ENCODE peak calls at places on chromosomes 13 and 19, in seven cellular contexts. O is heart right ventricle; B is left ventricle myocardium inferior; D is fibroblast of lung; Z is aorta; A is prostate gland; J is CD4-positive, CD25-positive, alpha-beta regulatory T cell. S is an unnamed sample.

GRCh38 chr13:29621401-29621800 is 25.9 kb upstream of the SLC7A1 start:
- DNase-seq in A (no peak), O (no peak), B (no peak), J (no peak), Z (no peak), D (no peak), S (no peak)

GRCh38 chr13:21668665-21669599 is 1.9 kb upstream of the FGF9 start:
- DNase-seq in Z (no peak), D (peak; percentile 50), B (no peak), A (no peak), J (peak; percentile 56), O (no peak), S (peak; percentile 63)

GRCh38 chr19:29528350-29528945 is 2.7 kb downstream of the VSTM2B start:
- DNase-seq in Z (peak; percentile 81), D (peak; percentile 65), O (peak; percentile 49), B (peak; percentile 51), A (no peak), J (peak; percentile 72), S (peak; percentile 66)

GRCh38 chr13:95553614-95554385 is 1.3 kb downstream of the CLDN10 start:
- DNase-seq in B (no peak), J (no peak), A (no peak), O (peak; percentile 13), D (peak; percentile 24), Z (no peak), S (no peak)

GRCh38 chr19:35404879-35405622 is 34.2 kb downstream of the GPR42 start:
- DNase-seq in J (no peak), A (no peak), O (no peak), B (no peak), Z (no peak), D (peak; percentile 88), S (no peak)

GRCh38 chr19:32104465-32105235 is 240.8 kb upstream of the ZNF507 start:
- DNase-seq in Z (no peak), O (no peak), D (peak; percentile 32), J (no peak), B (no peak), A (peak; percentile 50), S (no peak)

GRCh38 chr19:53870485-53870844 is 2.8 kb downstream of the MYADM start:
- DNase-seq in J (no peak), O (no peak), B (no peak), Z (peak; percentile 78), D (no peak), A (no peak), S (no peak)

GRCh38 chr19:48713041-48713863 is 6.3 kb downstream of the MAMSTR start:
- DNase-seq in D (no peak), J (peak; percentile 23), B (no peak), Z (no peak), O (no peak), A (no peak), S (no peak)

GRCh38 chr13:99686157-99686572 is 184.9 kb downstream of the TM9SF2 start:
- DNase-seq in A (no peak), B (peak; percentile 53), O (peak; percentile 30), D (no peak), J (no peak), Z (no peak), S (no peak)

GRCh38 chr19:1747285-1748114 is 5.8 kb upstream of the ONECUT3 start:
- DNase-seq in A (no peak), B (no peak), J (peak; percentile 45), D (peak; percentile 55), O (no peak), Z (no peak), S (no peak)

GRCh38 chr13:55361141-55361540 is 1779.6 kb upstream of the PRR20A start:
- DNase-seq in A (no peak), D (peak; percentile 34), J (no peak), O (no peak), Z (no peak), B (no peak), S (no peak)

GRCh38 chr19:29779921-29780320 is 31.9 kb upstream of the CCNE1 start:
- DNase-seq in A (no peak), Z (no peak), D (no peak), J (no peak), B (no peak), O (no peak), S (no peak)

GRCh38 chr19:44570984-44571684 is 41.7 kb upstream of the CEACAM20 start:
- DNase-seq in B (no peak), A (peak; percentile 48), O (no peak), Z (no peak), D (peak; percentile 89), J (peak; percentile 45), S (no peak)

GRCh38 chr13:98910501-98910951 is 67.3 kb downstream of the DOCK9 start:
- DNase-seq in B (no peak), A (no peak), Z (no peak), J (peak; percentile 82), D (peak; percentile 28), O (no peak), S (no peak)

GRCh38 chr13:75801388-75801787 is 165.3 kb downstream of the LMO7 start:
- DNase-seq in B (no peak), A (no peak), Z (no peak), O (no peak), J (no peak), D (no peak), S (no peak)

GRCh38 chr13:109743706-109744453 is 42.5 kb downstream of the IRS2 start:
- DNase-seq in J (peak; percentile 57), D (peak; percentile 66), A (no peak), O (no peak), B (no peak), Z (no peak), S (no peak)

GRCh38 chr19:954672-955494 is 29.0 kb downstream of the ARID3A start:
- DNase-seq in J (no peak), A (no peak), O (no peak), D (no peak), B (no peak), Z (no peak), S (no peak)

GRCh38 chr19:31214086-31214485 is 135.2 kb downstream of the TSHZ3 start:
- DNase-seq in B (peak; percentile 19), J (peak; percentile 95), A (peak; percentile 38), D (peak; percentile 99), O (peak; percentile 20), Z (peak; percentile 76), S (peak; percentile 65)

GRCh38 chr13:47399599-47399998 is 502.7 kb upstream of the HTR2A start:
- DNase-seq in A (no peak), D (no peak), O (no peak), Z (no peak), J (no peak), B (no peak), S (no peak)

GRCh38 chr19:58572818-58573657 is at the start of gene MZF1:
- DNase-seq in O (peak; percentile 99), B (peak; percentile 99), J (peak; percentile 100), A (peak; percentile 100), Z (peak; percentile 100), D (peak; percentile 100), S (peak; percentile 100)

GRCh38 chr13:33284916-33285315 is 639 bp downstream of the STARD13 start:
- DNase-seq in Z (no peak), A (no peak), J (no peak), B (no peak), D (no peak), O (no peak), S (no peak)
- H3K4me1 ChIP-seq in Z (peaks cover 3% of the 10 kb centered on the region), A (no peaks in the 10 kb centered on the region), J (peaks cover 7% of the 10 kb centered on the region), B (peaks cover 78% of the 10 kb centered on the region), D (peaks cover 14% of the 10 kb centered on the region), O (peaks cover 48% of the 10 kb centered on the region), S (peaks cover 27% of the 10 kb centered on the region)

GRCh38 chr19:3024509-3024869 is 4.6 kb downstream of the TLE2 start:
- DNase-seq in D (no peak), J (peak; percentile 61), B (no peak), Z (no peak), A (no peak), O (no peak), S (no peak)
- H3K4me3 ChIP-seq in D (no peak overlapping the region), J (no peak overlapping the region), B (no peak overlapping the region), Z (no peak overlapping the region), A (no peak overlapping the region), O (no peak overlapping the region), S (no peak overlapping the region)

GRCh38 chr13:27404680-27405079 is 19.7 kb upstream of the GTF3A start:
- DNase-seq in J (no peak), B (no peak), Z (no peak), A (no peak), D (no peak), O (no peak), S (no peak)
- H3K27ac ChIP-seq in J (no peak overlapping the region), B (no peak overlapping the region), Z (no peak overlapping the region), A (no peak overlapping the region), D (no peak overlapping the region), O (no peak overlapping the region), S (no peak overlapping the region)

GRCh38 chr13:33119022-33119735 is 103.0 kb downstream of the KL start:
- DNase-seq in O (no peak), D (no peak), B (no peak), Z (no peak), A (no peak), J (no peak), S (no peak)
- H3K4me1 ChIP-seq in O (peaks cover 18% of the 10 kb centered on the region), D (peaks cover 10% of the 10 kb centered on the region), B (peaks cover 32% of the 10 kb centered on the region), Z (no peaks in the 10 kb centered on the region), A (peaks cover 3% of the 10 kb centered on the region), J (no peaks in the 10 kb centered on the region), S (peaks cover 19% of the 10 kb centered on the region)

GRCh38 chr19:5792224-5792623 is 1.3 kb upstream of the DUS3L start:
- DNase-seq in B (no peak), A (no peak), J (no peak), O (no peak), D (no peak), Z (no peak), S (no peak)

GRCh38 chr19:5793188-5793587 is 2.2 kb upstream of the DUS3L start:
- DNase-seq in A (no peak), J (no peak), Z (no peak), O (no peak), D (no peak), B (no peak), S (no peak)

GRCh38 chr19:5789886-5790572 is 934 bp downstream of the DUS3L start:
- DNase-seq in A (peak; percentile 26), B (no peak), O (no peak), Z (no peak), D (no peak), J (no peak), S (no peak)

GRCh38 chr19:5789201-5789795 is 1.7 kb downstream of the DUS3L start:
- DNase-seq in Z (no peak), A (no peak), J (no peak), O (no peak), D (no peak), B (no peak), S (no peak)

DNA sequence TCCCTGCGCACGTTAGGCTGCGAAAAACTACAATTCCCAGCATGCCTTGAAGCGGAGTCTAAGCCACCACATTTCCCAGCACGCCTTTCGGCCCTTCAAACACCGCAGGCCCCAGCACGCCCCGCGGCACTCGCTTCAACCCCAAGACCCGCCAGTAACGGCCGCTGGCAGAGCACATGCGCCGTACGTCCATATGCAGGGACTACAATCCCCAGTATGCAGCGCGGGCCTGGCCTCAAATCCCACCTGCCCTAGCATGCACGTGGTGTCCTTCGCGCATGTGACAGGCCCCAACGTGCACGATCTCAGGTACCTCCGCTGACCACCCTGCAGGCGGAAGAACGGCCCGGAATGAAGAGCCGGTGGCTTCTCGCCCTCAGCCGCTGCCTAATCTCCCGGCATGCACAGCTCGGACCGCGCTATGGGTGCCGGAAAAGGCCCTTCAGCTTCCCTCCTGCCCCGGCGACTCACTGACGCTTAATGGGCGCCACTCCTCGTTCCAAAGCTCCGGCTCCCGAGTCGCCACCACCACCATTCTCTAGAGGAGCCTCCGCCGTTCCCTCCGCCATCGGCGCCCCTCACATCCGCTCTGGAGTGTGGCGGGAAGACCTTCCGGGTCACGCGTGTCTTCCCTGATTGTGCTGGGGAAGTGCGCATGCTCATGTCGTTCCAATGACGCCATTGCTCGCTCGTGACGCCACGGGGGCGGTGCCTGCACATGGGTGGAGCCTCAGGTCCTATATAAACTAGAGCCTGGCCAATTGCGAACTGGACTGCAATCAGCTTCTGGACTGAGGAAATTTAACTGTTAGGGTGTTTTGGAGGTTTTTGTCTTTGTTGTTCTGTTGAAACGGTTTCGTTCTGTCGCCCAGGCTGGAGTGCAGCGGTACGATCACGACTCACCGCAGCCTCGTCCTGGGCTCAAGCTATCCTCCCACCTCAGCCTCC is at the start of gene DUS3L:
- DNase-seq in O (peak; percentile 95), A (peak; percentile 97), B (peak; percentile 97), J (peak; percentile 99), D (peak; percentile 99), Z (peak; percentile 98), S (peak; percentile 98)
- H3K4me3 ChIP-seq in O (peak within 1 kb of the TSS; percentile 80), A (peak within 1 kb of the TSS; percentile 67), B (peak within 1 kb of the TSS; percentile 90), J (peak within 1 kb of the TSS; percentile 72), D (peak within 1 kb of the TSS; percentile 86), Z (peak within 1 kb of the TSS; percentile 65), S (peak within 1 kb of the TSS; percentile 85)